ENCODE peak calls at places on chromosomes 6 and 20, in four cellular contexts. E, M, K and O are unnamed samples.

GRCh38 chr6:12845224-12846004 is 128.8 kb downstream of the PHACTR1 start:
- DNase-seq in E (no peak), M (no peak), K (peak), O (no peak)

GRCh38 chr20:37309941-37310590 is 20.6 kb downstream of the MANBAL start:
- DNase-seq in E (no peak), M (peak), K (peak), O (no peak)

GRCh38 chr6:163751032-163751525 is 336.6 kb downstream of the QKI start:
- DNase-seq in E (no peak), M (no peak), K (no peak), O (no peak)

GRCh38 chr20:16095241-16095640 is 478.0 kb downstream of the KIF16B start:
- DNase-seq in E (no peak), M (no peak), K (no peak), O (no peak)

GRCh38 chr20:29408034-29408695 is 1849.3 kb upstream of the DEFB115 start:
- DNase-seq in E (no peak), M (peak), K (no peak), O (no peak)

GRCh38 chr20:43681468-43681942 is 14.6 kb downstream of the MYBL2 start:
- DNase-seq in E (no peak), M (peak), K (no peak), O (no peak)

GRCh38 chr6:170260686-170261085 is 30.2 kb downstream of the DLL1 start:
- DNase-seq in E (no peak), M (no peak), K (no peak), O (no peak)

GRCh38 chr6:21444861-21445260 is 148.7 kb upstream of the SOX4 start:
- DNase-seq in E (no peak), M (no peak), K (no peak), O (no peak)

GRCh38 chr20:51132286-51132810 is 109.4 kb upstream of the KCNG1 start:
- DNase-seq in E (no peak), M (no peak), K (no peak), O (peak)

GRCh38 chr6:6564154-6564553 is 24.4 kb upstream of the LY86 start:
- DNase-seq in E (no peak), M (no peak), K (no peak), O (no peak)

GRCh38 chr20:44601801-44602204 is 19.4 kb downstream of the PKIG start:
- DNase-seq in E (no peak), M (peak), K (no peak), O (no peak)

GRCh38 chr20:53677447-53678314 is 84.0 kb upstream of the ZNF217 start:
- DNase-seq in E (no peak), M (peak), K (no peak), O (peak)

GRCh38 chr6:163170294-163170883 is 244.1 kb upstream of the QKI start:
- DNase-seq in E (peak), M (peak), K (peak), O (peak)

GRCh38 chr20:22513574-22513973 is 70.8 kb downstream of the FOXA2 start:
- DNase-seq in E (no peak), M (no peak), K (no peak), O (no peak)

GRCh38 chr6:30981942-30982772 is 1.4 kb upstream of the MUC21 start:
- DNase-seq in E (peak), M (peak), K (no peak), O (peak)

GRCh38 chr20:17570347-17571152 is 675 bp downstream of the DSTN start:
- DNase-seq in E (peak), M (peak), K (peak), O (peak)

GRCh38 chr20:15220009-15220656 is 882.7 kb upstream of the FLRT3 start:
- DNase-seq in E (no peak), M (peak), K (no peak), O (no peak)

GRCh38 chr6:100553243-100553642 is 88.5 kb upstream of the SIM1 start:
- DNase-seq in E (no peak), M (peak), K (no peak), O (no peak)

GRCh38 chr20:25273541-25274358 is 25.9 kb downstream of the PYGB start:
- DNase-seq in E (peak), M (no peak), K (no peak), O (no peak)

GRCh38 chr20:44467289-44467883 is 8.3 kb upstream of the TTPAL start:
- DNase-seq in E (peak), M (peak), K (no peak), O (no peak)

GRCh38 chr6:82195619-82196018 is 51.9 kb downstream of the IBTK start:
- DNase-seq in E (no peak), M (no peak), K (no peak), O (no peak)

GRCh38 chr6:111909238-111909637 is 36.0 kb upstream of the FYN start:
- DNase-seq in E (no peak), M (no peak), K (no peak), O (peak)

GRCh38 chr6:88813045-88813444 is 150.4 kb downstream of the RNGTT start:
- DNase-seq in E (no peak), M (no peak), K (no peak), O (no peak)

GRCh38 chr6:53679446-53679933 is 13.9 kb upstream of the KLHL31 start:
- DNase-seq in E (peak), M (peak), K (no peak), O (peak)

GRCh38 chr6:156989159-156989806 is 212.1 kb downstream of the ARID1B start:
- DNase-seq in E (no peak), M (no peak), K (no peak), O (no peak)

GRCh38 chr6:32685603-32686002 is 19.1 kb upstream of the HLA-DQB1 start:
- DNase-seq in E (no peak), M (peak), K (no peak), O (no peak)

GRCh38 chr6:136333824-136334464 is 44.3 kb upstream of the BCLAF1 start:
- DNase-seq in E (no peak), M (no peak), K (no peak), O (no peak)
- H3K23ac ChIP-seq in E (no peak), M (no peak), K (peak), O (no peak)

GRCh38 chr6:142359271-142359960 is 57.6 kb downstream of the ADGRG6 start:
- DNase-seq in E (no peak), M (peak), K (no peak), O (no peak)

GRCh38 chr6:142357879-142358278 is 56.1 kb downstream of the ADGRG6 start:
- DNase-seq in E (no peak), M (peak), K (no peak), O (no peak)

GRCh38 chr6:142361345-142361744 is 59.5 kb downstream of the ADGRG6 start:
- DNase-seq in E (no peak), M (peak), K (no peak), O (no peak)

GRCh38 chr6:142367061-142367460 is 65.3 kb downstream of the ADGRG6 start:
- DNase-seq in E (no peak), M (no peak), K (no peak), O (no peak)

GRCh38 chr6:142361765-142362540 is 60.1 kb downstream of the ADGRG6 start:
- DNase-seq in E (no peak), M (peak), K (peak), O (no peak)
- H3K23ac ChIP-seq in E (no peak), M (no peak), K (no peak), O (no peak)

GRCh38 chr6:28136585-28137457 is 4.9 kb upstream of the ZKSCAN8 start:
- DNase-seq in E (peak), M (peak), K (peak), O (peak)

GRCh38 chr6:28134716-28135115 is 7.0 kb upstream of the ZKSCAN8 start:
- DNase-seq in E (no peak), M (peak), K (no peak), O (no peak)

GRCh38 chr6:28135393-28135792 is 6.3 kb upstream of the ZKSCAN8 start:
- DNase-seq in E (no peak), M (no peak), K (no peak), O (no peak)

GRCh38 chr6:28139860-28140500 is 1.7 kb upstream of the ZKSCAN8 start:
- DNase-seq in E (no peak), M (no peak), K (no peak), O (no peak)

DNA sequence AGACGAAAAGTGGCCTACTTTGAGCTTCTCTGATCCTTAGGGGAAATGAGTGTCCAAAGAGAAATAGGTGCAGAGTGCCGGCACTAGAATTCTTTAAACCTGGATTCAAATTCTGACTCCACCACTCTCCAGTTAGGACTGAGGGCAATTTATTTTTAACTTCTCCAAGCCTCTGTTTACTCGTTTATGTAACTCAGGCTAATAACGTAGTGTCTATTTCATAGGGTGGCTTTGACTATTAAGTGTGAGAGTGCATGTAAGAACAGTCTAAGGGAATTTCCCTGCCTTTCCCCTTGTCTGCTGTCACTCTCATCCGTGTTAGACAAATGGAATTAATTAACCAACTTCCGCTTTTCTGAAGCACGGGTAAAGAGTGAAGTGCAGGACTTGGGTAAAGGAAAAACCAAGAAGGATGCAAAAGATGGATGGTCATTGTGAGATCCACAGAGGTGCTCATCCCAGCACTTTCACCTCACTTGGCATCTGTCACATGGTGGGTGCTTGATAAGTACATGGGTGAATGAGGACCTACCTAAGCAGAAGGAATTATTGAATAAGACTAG is 4.1 kb upstream of the ZKSCAN8 start:
- DNase-seq in E (no peak), M (peak), K (no peak), O (no peak)
- H3K23ac ChIP-seq in E (no peak), M (no peak), K (no peak), O (no peak)

GRCh38 chr20:41045680-41046079 is 17.1 kb downstream of the TOP1 start:
- DNase-seq in E (no peak), M (no peak), K (no peak), O (no peak)

GRCh38 chr20:41047975-41048305 is 19.3 kb downstream of the TOP1 start:
- DNase-seq in E (no peak), M (peak), K (no peak), O (no peak)

GRCh38 chr20:41048475-41049242 is 20.0 kb downstream of the TOP1 start:
- DNase-seq in E (no peak), M (no peak), K (no peak), O (no peak)

GRCh38 chr20:41047279-41047974 is 18.8 kb downstream of the TOP1 start:
- DNase-seq in E (no peak), M (peak), K (no peak), O (no peak)

DNA sequence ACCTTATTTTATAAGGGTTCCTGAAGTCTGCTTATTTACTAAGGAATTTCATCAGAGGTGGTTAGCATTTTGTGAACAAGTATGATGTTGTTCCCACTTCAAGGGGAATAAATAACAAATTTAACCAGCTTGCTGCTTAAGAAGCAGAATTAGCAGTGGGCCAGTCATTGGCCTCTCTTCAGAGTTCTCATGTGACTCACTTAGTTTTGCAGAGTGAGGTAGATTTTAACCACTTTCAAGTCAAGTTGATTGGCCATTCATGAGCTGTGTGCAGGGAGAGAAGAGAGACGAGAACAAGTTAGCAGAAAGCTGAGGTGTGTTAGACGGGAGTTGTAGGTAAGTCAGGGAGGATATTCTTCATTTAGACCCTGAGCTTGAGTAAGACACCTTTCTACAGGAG is 18.1 kb downstream of the TOP1 start:
- DNase-seq in E (no peak), M (peak), K (no peak), O (no peak)
- H3K23ac ChIP-seq in E (no peak), M (no peak), K (no peak), O (no peak)

DNA sequence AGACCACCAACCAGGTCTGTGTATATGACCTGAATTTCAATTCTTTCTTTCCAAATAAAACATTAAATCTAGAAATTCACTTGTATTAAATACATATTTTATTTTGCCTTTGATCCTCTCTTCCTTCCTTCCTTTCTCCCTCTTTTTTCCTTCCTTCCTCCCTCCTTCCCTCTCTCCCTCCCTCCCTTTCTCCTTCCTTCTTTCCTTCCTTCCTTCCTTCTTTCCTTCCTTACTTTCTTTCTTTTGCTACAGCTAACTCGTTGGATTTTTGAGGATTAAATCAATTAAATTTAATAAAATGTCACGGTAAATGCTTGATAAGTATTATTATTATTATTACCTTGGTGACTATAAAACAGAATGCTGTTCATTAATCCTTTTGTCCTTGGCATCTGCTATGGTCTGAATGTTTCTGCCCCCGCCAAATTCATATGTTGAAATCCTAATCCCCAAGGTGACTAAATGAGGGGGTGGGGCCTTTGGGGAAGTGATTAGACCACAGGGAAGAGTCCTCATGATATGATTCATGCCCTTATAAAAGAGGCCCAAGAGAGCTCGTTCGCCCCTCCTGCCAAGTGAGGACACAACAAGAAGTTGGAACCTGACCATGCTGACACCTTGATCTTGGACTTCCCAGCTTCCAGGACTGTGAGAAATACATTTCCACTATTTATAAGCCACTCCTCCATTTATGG is 67.6 kb upstream of the BTBD3 start:
- DNase-seq in E (no peak), M (peak), K (no peak), O (no peak)
- H3K23ac ChIP-seq in E (no peak), M (no peak), K (no peak), O (no peak)

DNA sequence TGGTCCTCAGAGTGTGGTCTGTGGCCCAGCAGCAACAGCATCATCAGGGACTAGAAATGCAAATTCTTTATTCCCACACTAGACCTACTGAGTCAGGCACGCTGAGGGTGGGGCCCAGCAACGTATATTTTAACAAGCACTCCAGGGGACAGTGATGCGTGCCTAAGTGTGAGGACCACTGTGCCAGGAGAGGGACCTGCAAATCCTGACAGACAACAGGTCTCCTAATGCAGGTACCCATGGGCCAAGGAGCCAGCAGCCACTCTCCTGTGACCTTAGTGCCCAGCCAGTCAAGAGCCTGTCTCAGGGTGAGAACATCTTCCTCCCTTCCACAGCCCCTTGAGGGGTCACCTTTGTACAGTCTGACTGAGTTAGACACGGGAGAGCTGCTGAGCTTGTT is 8.0 kb upstream of the MYLK2 start:
- DNase-seq in E (no peak), M (no peak), K (no peak), O (no peak)
- H3K23ac ChIP-seq in E (no peak), M (no peak), K (no peak), O (no peak)

DNA sequence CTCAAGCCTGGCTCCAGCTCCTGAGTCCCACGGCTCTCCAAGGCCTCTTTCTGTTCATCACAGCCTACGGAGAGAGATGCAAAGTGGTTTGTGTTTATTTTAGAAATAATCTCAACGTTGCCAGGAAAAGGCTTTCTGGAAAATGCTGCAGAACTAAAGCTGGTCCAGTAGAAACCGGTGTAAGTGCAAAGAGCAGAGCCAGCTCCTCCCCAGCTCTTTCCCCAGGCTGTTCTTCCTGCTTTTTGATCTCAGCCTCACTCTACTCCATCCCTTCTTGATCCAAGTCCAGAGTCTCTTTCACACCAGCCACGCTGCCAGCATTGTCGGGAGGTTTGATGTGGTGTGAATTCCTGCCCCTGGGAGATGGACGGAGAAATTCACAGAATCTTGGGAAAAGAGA is 69.8 kb downstream of the TMEM170B start:
- DNase-seq in E (no peak), M (peak), K (no peak), O (no peak)
- H3K23ac ChIP-seq in E (no peak), M (no peak), K (no peak), O (no peak)

DNA sequence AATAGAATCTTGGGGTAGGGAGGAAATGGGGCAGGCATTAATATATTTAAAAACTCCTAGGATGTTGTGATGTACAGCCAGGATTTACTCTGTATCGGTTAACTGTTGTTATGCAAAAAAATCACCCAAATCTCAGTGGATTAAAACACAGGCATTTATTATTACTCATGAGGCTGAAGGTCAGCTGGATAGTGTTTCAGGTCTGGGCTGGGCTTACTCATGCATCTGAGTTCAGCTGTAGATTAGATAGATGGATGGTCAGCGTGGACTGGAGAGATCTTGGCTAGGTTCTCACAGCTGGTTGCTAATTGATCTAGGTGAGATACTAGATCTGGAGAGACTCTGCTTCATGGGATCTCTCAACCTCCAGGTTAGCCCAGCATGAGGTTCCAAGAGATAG is 131.4 kb downstream of the BTBD3 start:
- DNase-seq in E (no peak), M (no peak), K (no peak), O (no peak)
- H3K23ac ChIP-seq in E (no peak), M (no peak), K (no peak), O (no peak)

DNA sequence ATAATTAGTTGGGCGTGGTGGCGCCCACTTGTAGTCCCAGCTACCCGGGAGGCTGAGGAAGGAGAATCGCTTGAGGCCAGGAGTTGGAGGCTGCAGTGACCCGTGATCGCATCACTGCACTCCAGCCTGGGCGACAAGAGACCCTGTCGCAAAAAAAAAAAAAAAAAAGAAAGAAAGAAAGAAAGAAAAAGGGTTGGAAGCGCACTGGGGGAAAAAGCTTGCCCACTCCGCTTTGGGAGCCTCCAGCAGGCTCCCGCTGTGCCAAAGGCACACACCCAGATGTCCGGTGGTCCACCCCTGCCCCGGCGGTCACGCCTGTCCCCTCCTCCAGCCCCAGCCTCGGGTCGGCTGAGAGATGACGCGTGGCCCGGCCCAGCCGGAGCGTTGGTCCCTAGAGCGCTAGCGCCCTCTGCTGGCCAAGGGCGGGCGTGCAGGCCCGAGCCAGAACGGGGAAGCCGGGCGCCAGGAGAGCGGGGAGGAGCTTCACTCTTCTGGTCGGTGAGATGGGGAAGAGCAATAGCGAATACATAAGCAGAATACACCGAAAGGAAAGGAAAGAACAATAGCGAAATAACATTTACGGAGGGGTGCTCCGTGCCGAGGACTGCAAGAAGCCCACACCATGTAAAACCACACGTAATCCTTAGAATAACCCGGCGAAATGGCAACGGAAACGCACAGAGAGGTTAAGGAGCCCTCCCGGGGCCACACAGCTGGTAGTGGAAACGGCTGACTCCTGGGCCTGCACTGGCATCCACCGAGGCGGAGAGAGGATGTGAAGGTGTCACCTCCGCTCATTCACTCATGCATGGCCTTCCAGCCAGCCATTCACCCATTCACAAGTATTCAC is 41.7 kb downstream of the UBE2V1 start:
- DNase-seq in E (peak), M (peak), K (peak), O (peak)
- H3K23ac ChIP-seq in E (no peak), M (no peak), K (no peak), O (no peak)